ENCODE peak calls at places on chromosomes 2 and 18, in four cellular contexts. P is endothelial cell, D is lower lobe of right lung, H is adrenal gland. G is an unnamed sample.

GRCh38 chr18:3682061-3682460 is 232.1 kb downstream of the TGIF1 start:
- DNase-seq in P (no peak), D (no peak), H (no peak), G (no peak)

GRCh38 chr2:172792711-172793110 is 57.1 kb downstream of the RAPGEF4 start:
- DNase-seq in P (no peak), D (no peak), H (no peak), G (no peak)

GRCh38 chr2:124778076-124778475 is 753.0 kb downstream of the CNTNAP5 start:
- DNase-seq in P (no peak), D (no peak), H (no peak), G (no peak)

GRCh38 chr2:109724533-109725460 is 69.3 kb upstream of the RGPD5 start:
- DNase-seq in P (no peak), D (no peak), H (peak), G (no peak)

GRCh38 chr2:20141056-20141762 is 83.7 kb downstream of the SDC1 start:
- DNase-seq in P (no peak), D (peak), H (peak), G (peak)

GRCh38 chr2:196173505-196173904 is 2.1 kb upstream of the STK17B start:
- DNase-seq in P (no peak), D (no peak), H (no peak), G (no peak)

GRCh38 chr2:32739679-32740078 is 111.8 kb downstream of the TTC27 start:
- DNase-seq in P (no peak), D (no peak), H (no peak), G (no peak)

GRCh38 chr2:197090713-197091367 is 164.3 kb upstream of the PGAP1 start:
- DNase-seq in P (no peak), D (no peak), H (no peak), G (peak)

GRCh38 chr18:36658611-36659010 is 170.2 kb downstream of the TPGS2 start:
- DNase-seq in P (no peak), D (no peak), H (no peak), G (no peak)
- TF ChIP-seq CTCF in P (no peak), D (no peak), H (no peak), G (no peak)

GRCh38 chr2:35784777-35785176 is 570.8 kb upstream of the CRIM1 start:
- DNase-seq in P (no peak), D (no peak), H (no peak), G (no peak)

GRCh38 chr2:35785564-35785963 is 570.0 kb upstream of the CRIM1 start:
- DNase-seq in P (no peak), D (no peak), H (no peak), G (no peak)

GRCh38 chr2:35787302-35788031 is 568.1 kb upstream of the CRIM1 start:
- DNase-seq in P (no peak), D (no peak), H (no peak), G (no peak)

GRCh38 chr2:35788543-35788942 is 567.0 kb upstream of the CRIM1 start:
- DNase-seq in P (no peak), D (no peak), H (no peak), G (no peak)

GRCh38 chr2:35783723-35784122 is 571.9 kb upstream of the CRIM1 start:
- DNase-seq in P (no peak), D (no peak), H (no peak), G (no peak)
- TF ChIP-seq CTCF in P (no peak), D (no peak), H (no peak), G (no peak)

GRCh38 chr18:8241731-8242130 is 367.5 kb upstream of the RAB12 start:
- DNase-seq in P (no peak), D (no peak), H (no peak), G (no peak)

GRCh38 chr18:8238507-8238906 is 370.7 kb upstream of the RAB12 start:
- DNase-seq in P (no peak), D (no peak), H (no peak), G (no peak)

GRCh38 chr18:8231316-8231715 is 377.9 kb upstream of the RAB12 start:
- DNase-seq in P (no peak), D (no peak), H (no peak), G (no peak)

GRCh38 chr18:8232791-8233190 is 376.4 kb upstream of the RAB12 start:
- DNase-seq in P (no peak), D (no peak), H (no peak), G (no peak)

DNA sequence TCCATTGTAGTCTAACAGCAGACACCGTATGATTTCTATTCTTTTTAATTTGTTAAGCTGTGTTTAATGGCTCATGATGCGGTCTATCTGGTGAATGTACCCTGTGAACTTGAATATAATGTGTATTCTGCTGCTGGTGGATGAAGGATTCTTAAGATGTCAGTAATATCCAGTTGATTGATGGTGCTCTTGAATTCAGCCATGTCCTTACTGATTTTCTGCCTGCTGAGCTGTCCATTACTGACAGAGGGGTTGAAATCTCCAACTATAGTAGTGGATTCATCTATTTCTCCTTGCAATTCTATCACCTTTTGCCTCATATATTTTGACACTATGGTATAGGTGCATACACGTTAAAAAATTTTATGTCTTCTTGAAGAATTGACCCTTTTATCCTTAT is 373.3 kb upstream of the RAB12 start:
- DNase-seq in P (no peak), D (no peak), H (no peak), G (no peak)
- TF ChIP-seq CTCF in P (no peak), D (no peak), H (no peak), G (no peak)

GRCh38 chr2:164496421-164496820 is 124.9 kb downstream of the GRB14 start:
- DNase-seq in P (no peak), D (no peak), H (no peak), G (no peak)

GRCh38 chr2:164498841-164499240 is 122.4 kb downstream of the GRB14 start:
- DNase-seq in P (no peak), D (no peak), H (no peak), G (no peak)

GRCh38 chr2:164496881-164497280 is 124.4 kb downstream of the GRB14 start:
- DNase-seq in P (no peak), D (no peak), H (no peak), G (no peak)

DNA sequence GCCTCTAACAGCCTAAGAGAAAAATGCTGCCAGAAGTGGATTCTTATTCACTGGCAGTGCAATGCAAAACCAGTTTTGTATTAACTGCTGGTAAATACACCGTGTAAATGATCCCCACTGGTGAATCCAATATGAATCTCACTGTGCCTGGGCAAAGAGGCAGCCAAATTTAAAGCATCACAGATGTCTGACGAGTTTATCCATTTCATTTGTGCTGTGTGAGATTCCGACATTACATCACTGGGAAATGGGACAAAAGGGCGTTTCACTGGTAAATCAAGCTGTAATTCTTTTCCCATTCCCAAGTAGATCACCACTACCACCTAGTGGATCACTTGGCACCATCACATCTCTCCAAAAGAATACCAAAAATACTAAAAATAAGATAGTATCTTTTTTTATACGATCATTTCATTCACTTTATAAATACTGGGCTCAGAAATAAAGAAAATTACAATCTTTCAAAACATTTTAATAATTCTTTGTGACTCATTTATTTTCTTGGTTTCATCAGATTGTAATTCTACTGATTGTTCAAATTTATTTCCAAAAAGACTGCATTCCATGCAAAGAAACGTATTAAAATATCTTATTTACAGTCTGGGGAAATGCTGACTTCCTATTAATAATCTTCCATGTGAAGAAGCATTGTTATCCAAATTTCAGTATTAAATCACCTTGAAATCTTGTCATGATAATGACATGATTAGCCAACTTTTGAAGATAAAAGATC is 125.6 kb downstream of the GRB14 start:
- DNase-seq in P (peak), D (no peak), H (no peak), G (no peak)
- TF ChIP-seq CTCF in P (peak), D (peak), H (peak), G (no peak)

GRCh38 chr2:204727368-204727767 is 182.1 kb downstream of the PARD3B start:
- DNase-seq in P (no peak), D (no peak), H (no peak), G (no peak)
- TF ChIP-seq CTCF in P (no peak), D (no peak), H (no peak), G (no peak)

GRCh38 chr2:106863387-106863786 is 22.6 kb downstream of the ST6GAL2 start:
- DNase-seq in P (no peak), D (no peak), H (no peak), G (no peak)
- TF ChIP-seq CTCF in P (no peak), D (no peak), H (no peak), G (no peak)

DNA sequence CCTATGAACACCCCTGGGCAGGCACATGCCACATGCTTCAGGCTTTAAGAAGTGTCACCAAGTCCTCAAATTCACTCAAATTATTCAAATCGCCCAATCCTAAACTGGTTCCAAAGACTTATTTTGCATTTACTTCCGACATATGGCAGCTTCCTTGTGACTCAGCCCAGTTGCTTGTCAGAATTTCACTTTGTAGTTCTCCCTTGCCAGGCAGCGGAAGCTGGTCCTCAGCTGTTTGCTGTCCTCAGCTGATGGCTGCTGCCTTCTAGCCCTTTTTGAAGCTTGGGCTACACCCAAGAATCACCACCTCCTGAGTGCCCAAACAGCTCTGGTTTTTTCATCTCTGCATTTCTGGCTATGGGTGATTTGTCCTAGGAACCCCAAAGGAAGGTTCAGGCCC is 105.5 kb upstream of the LMAN1 start:
- DNase-seq in P (no peak), D (no peak), H (no peak), G (no peak)
- TF ChIP-seq CTCF in P (no peak), D (no peak), H (no peak), G (no peak)

DNA sequence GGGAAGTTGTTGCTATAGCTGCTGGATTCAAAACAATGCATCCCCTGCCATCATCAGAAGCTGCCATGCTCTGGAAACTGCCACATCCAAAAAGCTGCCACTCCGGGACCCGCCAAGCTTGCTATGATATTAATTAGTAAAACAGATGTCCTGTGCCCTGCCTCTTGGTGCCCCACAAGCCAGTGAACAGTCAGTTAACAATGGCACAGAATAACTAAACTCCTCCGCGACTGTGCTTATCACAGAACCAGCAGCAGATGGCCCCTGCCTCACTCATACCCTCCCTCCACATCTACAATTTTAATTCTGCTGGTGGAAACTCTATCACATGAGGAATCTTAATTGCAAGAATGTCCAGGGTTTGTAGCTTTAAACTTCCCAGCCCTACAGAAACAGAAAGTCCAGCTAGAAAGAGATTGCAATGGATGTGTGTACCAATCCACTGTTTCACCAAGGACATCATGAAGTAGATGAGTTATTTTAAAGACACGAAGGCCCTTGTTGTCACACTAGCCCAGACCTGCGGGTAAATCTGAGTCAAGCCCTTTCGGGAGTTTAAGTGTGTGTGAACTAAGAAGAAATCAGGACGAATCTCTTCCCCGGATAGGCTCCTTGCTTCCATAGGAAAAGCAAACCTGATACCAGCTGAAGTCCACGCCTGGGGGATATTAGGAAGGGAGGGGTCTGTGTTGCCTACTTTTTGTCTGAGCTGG is 7.4 kb upstream of the ACYP2 start:
- DNase-seq in P (no peak), D (no peak), H (no peak), G (no peak)
- TF ChIP-seq CTCF in P (no peak), D (no peak), H (no peak), G (no peak)

DNA sequence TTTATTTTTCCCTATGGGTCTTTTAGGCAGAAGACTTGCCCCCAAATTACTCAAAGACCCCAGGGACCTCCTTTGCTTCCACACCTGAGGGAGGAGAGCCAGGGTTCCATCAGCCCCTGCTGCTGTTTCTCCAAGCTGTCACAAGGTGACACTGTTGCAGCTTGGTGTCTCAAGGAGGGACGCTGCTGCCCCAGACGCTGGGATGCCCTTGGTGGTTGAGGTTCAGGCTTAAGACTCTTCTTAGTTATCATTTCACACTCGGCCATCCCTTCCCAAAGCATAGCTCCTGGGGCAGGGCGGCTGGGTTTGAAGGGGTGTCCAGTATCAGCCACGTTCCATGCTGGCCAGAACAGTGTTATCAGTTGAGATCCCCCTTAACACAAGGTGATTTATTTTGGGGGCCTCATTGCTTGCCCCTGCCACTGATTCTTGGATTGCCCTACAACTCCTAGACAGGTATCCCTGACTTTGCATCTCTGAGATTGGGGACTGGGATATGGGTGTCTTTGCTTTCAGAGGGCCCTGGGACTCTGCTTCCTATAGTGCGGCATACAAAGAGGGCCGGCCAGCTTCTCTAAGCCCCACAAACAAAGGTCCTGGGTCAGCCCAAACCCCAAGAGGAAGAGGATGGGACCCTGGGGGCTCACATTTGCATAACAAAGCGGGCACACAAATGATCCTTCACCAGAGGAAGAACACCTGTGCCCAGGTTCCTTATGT is 22.7 kb downstream of the GPR55 start:
- DNase-seq in P (peak), D (no peak), H (peak), G (peak)
- TF ChIP-seq CTCF in P (peak), D (peak), H (peak), G (peak)

G was measured in mucosa of descending colon.